ENCODE peak calls at places on chromosomes 16 and 17, in five cellular contexts. I, Z, G, K and O are unnamed samples.

GRCh38 chr16:4214215-4214621 is 27.7 kb downstream of the SRL start:
- DNase-seq in I (no peak), Z (no peak), G (no peak), K (peak), O (peak)

GRCh38 chr17:9371019-9371418 is 204.6 kb downstream of the STX8 start:
- DNase-seq in I (no peak), Z (no peak), G (no peak), K (peak), O (peak)

GRCh38 chr17:327296-327695 is 25.3 kb downstream of the RPH3AL start:
- DNase-seq in I (no peak), Z (no peak), G (no peak), K (no peak), O (no peak)

GRCh38 chr17:50447870-50448573 is 20.7 kb downstream of the CHAD start:
- DNase-seq in I (no peak), Z (no peak), G (no peak), K (no peak), O (no peak)

GRCh38 chr17:58189436-58190146 is 2.9 kb upstream of the EPX start:
- DNase-seq in I (no peak), Z (no peak), G (no peak), K (peak), O (peak)

GRCh38 chr17:75720656-75721462 is at the start of gene ITGB4:
- DNase-seq in I (no peak), Z (peak), G (peak), K (no peak), O (peak)

GRCh38 chr17:36641877-36642845 is 40.8 kb downstream of the MRM1 start:
- DNase-seq in I (no peak), Z (no peak), G (no peak), K (no peak), O (peak)

GRCh38 chr17:8724451-8724850 is 20.2 kb downstream of the CCDC42 start:
- DNase-seq in I (no peak), Z (no peak), G (no peak), K (no peak), O (no peak)

GRCh38 chr16:24624102-24624501 is 84.7 kb downstream of the RBBP6 start:
- DNase-seq in I (no peak), Z (no peak), G (no peak), K (no peak), O (no peak)

GRCh38 chr17:68612228-68612922 is 11.2 kb upstream of the FAM20A start:
- DNase-seq in I (no peak), Z (no peak), G (no peak), K (no peak), O (no peak)

GRCh38 chr17:72455562-72455961 is 334.7 kb downstream of the SOX9 start:
- DNase-seq in I (no peak), Z (no peak), G (no peak), K (no peak), O (no peak)

GRCh38 chr17:77110006-77110374 is 30.8 kb upstream of the SEC14L1 start:
- DNase-seq in I (no peak), Z (peak), G (peak), K (peak), O (peak)

GRCh38 chr17:40522961-40523310 is 21.5 kb upstream of the TNS4 start:
- DNase-seq in I (no peak), Z (no peak), G (no peak), K (no peak), O (peak)

GRCh38 chr16:23280483-23280967 is 21.6 kb upstream of the SCNN1B start:
- DNase-seq in I (no peak), Z (no peak), G (no peak), K (peak), O (no peak)

GRCh38 chr17:75088902-75089417 is 1.2 kb downstream of the SLC16A5 start:
- DNase-seq in I (no peak), Z (no peak), G (no peak), K (peak), O (peak)

GRCh38 chr17:19979917-19980770 is 2.5 kb upstream of the AKAP10 start:
- DNase-seq in I (no peak), Z (no peak), G (no peak), K (no peak), O (peak)

GRCh38 chr17:951388-952132 is 28.0 kb downstream of the NXN start:
- DNase-seq in I (no peak), Z (no peak), G (peak), K (peak), O (peak)

GRCh38 chr17:63837480-63837879 is 5.0 kb downstream of the SMARCD2 start:
- DNase-seq in I (no peak), Z (no peak), G (no peak), K (no peak), O (no peak)

GRCh38 chr17:3213587-3213986 is 6.1 kb downstream of the OR1A1 start:
- DNase-seq in I (no peak), Z (no peak), G (no peak), K (no peak), O (no peak)

GRCh38 chr16:49899991-49900690 is 44.2 kb upstream of the ZNF423 start:
- DNase-seq in I (no peak), Z (no peak), G (no peak), K (no peak), O (no peak)

GRCh38 chr16:75379911-75380847 is 53.1 kb downstream of the CFDP1 start:
- DNase-seq in I (no peak), Z (peak), G (no peak), K (no peak), O (no peak)

GRCh38 chr17:3691539-3692166 is 4.3 kb downstream of the P2RX5 start:
- DNase-seq in I (no peak), Z (peak), G (no peak), K (no peak), O (no peak)

GRCh38 chr17:11561281-11561680 is 37.0 kb upstream of the DNAH9 start:
- DNase-seq in I (no peak), Z (no peak), G (no peak), K (no peak), O (no peak)

GRCh38 chr16:81189100-81189664 is 49.3 kb upstream of the BCO1 start:
- DNase-seq in I (no peak), Z (no peak), G (no peak), K (no peak), O (peak)

GRCh38 chr17:1639549-1639948 is 6.0 kb downstream of the SCARF1 start:
- DNase-seq in I (no peak), Z (no peak), G (no peak), K (no peak), O (peak)

GRCh38 chr17:8994319-8994718 is 27.0 kb upstream of the NTN1 start:
- DNase-seq in I (no peak), Z (peak), G (no peak), K (peak), O (peak)

GRCh38 chr17:49438885-49439284 is 24.2 kb upstream of the PHB1 start:
- DNase-seq in I (no peak), Z (peak), G (no peak), K (no peak), O (no peak)

GRCh38 chr17:77214328-77214727 is 73.6 kb downstream of the SEC14L1 start:
- DNase-seq in I (no peak), Z (no peak), G (no peak), K (no peak), O (no peak)

GRCh38 chr17:21247859-21248258 is 5.4 kb downstream of the NATD1 start:
- DNase-seq in I (no peak), Z (no peak), G (no peak), K (no peak), O (no peak)

GRCh38 chr17:11925271-11926021 is 71.8 kb downstream of the ZNF18 start:
- DNase-seq in I (no peak), Z (no peak), G (no peak), K (no peak), O (no peak)

GRCh38 chr17:75228847-75229246 is 23.4 kb downstream of the NUP85 start:
- DNase-seq in I (no peak), Z (no peak), G (no peak), K (no peak), O (no peak)

GRCh38 chr17:51322390-51323029 is 62.2 kb downstream of the UTP18 start:
- DNase-seq in I (no peak), Z (peak), G (no peak), K (no peak), O (no peak)

GRCh38 chr16:74738134-74738541 is 36.5 kb downstream of the FA2H start:
- DNase-seq in I (no peak), Z (no peak), G (no peak), K (no peak), O (no peak)

GRCh38 chr16:63287411-63287810 is 1251.2 kb upstream of the CDH8 start:
- DNase-seq in I (no peak), Z (no peak), G (no peak), K (no peak), O (no peak)

GRCh38 chr17:969767-970387 is 9.7 kb downstream of the NXN start:
- DNase-seq in I (no peak), Z (no peak), G (no peak), K (no peak), O (no peak)

GRCh38 chr17:80443498-80443897 is 28.5 kb downstream of the ENDOV start:
- DNase-seq in I (no peak), Z (no peak), G (no peak), K (no peak), O (no peak)
- H3K4me3 ChIP-seq in I (no peak), Z (no peak), G (no peak), K (no peak), O (no peak)

GRCh38 chr17:82836823-82837357 is 2.9 kb downstream of the ZNF750 start:
- DNase-seq in I (no peak), Z (no peak), G (no peak), K (peak), O (no peak)

GRCh38 chr17:82839617-82840292 is at the start of gene ZNF750:
- DNase-seq in I (no peak), Z (no peak), G (peak), K (no peak), O (peak)

GRCh38 chr17:82837586-82838320 is 2.1 kb downstream of the ZNF750 start:
- DNase-seq in I (no peak), Z (no peak), G (no peak), K (no peak), O (peak)

GRCh38 chr17:82840431-82840831 is 609 bp upstream of the ZNF750 start:
- DNase-seq in I (no peak), Z (no peak), G (no peak), K (no peak), O (no peak)

DNA sequence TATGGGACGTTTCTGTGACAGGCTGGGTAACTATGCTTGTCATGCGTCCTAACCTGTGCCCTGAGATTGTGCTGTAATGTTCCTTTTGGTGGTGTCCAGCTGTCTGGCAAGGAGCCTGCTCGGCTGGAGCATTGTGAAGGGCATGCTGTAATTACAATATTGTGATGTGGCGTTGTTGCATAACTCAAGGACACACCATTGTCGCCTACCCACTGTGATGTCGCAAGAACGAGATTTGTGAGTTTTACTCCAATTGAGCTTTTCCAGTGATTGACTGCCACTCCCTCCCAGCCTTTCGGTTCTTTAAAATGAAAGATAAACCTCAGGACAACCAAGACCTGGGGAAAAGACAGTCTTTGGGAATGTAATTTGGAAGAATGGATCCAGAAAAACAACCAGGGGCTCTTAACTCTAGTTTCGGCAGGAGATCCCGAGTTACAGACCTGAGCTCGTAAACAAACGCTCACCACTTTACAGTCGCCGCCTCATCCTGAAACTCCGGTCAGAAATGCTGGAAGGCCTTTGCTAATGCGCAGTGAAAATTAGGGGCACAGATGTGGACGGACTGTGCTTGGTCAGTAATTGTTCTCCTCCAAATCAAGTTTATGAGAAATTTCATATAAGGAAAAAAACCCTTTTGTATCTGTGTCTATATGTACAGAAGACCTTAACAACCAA is 1.3 kb downstream of the ZNF750 start:
- DNase-seq in I (no peak), Z (no peak), G (peak), K (no peak), O (peak)
- H3K4me3 ChIP-seq in I (no peak), Z (no peak), G (peak), K (no peak), O (no peak)

DNA sequence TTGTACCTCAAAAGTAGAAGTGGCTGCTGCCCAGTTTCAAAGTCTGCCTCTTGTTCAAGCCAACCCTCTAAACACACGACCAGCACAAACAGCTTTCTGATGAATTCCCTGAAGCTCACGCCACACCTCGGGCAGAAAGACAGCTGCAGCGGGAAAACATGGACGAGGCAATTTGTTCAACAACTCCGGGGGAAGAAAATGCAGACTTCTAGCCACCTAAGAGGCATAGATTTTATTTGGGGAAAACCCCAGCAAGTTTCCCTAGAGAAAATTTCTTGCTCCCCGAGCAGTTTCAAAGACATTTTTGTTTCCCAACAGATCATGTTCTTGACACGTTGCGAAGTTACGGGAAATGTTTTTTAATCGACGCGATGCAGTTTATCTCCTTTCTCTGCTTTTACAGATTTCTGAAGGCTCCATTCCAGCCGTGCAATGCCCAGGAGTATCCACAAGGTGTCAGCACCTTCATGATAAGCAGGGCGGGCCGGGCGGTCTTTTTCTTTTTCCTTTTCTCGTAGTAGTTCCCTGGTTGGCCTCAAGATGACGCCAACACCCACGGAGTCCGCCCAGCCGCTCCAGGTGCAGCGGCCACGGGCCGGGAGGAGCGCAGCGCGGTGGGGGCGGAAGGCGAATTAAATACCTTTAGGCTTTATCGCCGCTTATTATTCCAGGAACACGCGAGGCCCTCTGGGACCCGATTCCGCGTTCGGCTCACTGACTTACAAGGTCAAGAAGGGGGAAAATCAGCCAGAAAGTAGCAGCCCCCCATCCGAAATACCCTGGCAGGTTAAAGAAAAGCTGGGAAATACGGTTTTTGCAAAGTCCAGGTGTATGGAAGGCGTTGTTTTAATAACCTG is 2.9 kb upstream of the FOXC2 start:
- DNase-seq in I (peak), Z (peak), G (peak), K (peak), O (peak)
- H3K4me3 ChIP-seq in I (peak), Z (peak), G (no peak), K (peak), O (no peak)

GRCh38 chr16:88967800-88968588 is 9.0 kb downstream of the CBFA2T3 start:
- DNase-seq in I (no peak), Z (peak), G (no peak), K (no peak), O (peak)

GRCh38 chr16:88966986-88967799 is 9.8 kb downstream of the CBFA2T3 start:
- DNase-seq in I (no peak), Z (peak), G (no peak), K (no peak), O (no peak)

GRCh38 chr16:88970095-88970494 is 6.9 kb downstream of the CBFA2T3 start:
- DNase-seq in I (no peak), Z (peak), G (no peak), K (no peak), O (no peak)

GRCh38 chr16:88969361-88969831 is 7.6 kb downstream of the CBFA2T3 start:
- DNase-seq in I (no peak), Z (peak), G (no peak), K (no peak), O (no peak)

DNA sequence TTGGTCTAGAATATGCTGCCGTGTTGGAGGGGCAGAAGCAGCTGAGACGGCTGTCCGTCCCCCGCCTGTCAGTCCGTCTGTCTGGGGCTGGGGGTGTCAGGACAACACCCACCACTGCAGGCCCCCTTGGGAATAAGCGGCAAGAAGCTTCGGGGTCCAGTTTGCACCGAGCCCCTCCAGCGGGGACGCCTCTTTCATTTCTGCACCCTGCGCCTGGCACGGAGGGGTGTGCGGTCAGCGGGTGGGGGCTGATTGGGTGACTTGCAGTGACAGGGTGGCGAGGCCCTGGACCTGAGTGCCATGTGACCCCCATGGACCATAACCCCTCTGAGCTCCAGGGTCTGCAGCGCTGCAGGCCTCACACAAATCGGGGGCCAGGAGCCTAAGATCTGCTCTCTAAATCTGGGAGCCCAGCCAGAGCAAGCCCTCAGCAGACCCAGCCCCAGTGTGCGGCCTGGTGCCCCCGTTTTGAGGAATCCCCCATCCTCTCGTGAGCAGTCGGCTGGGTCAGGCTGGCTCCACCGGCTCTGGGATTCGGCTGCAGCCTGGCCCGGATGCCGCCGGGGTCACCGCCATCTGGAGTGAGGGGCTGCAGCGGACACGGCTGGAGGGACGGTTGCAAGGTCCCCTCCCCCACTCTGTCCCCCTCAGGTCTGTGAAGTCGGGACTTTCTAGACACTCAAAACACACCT is 8.3 kb downstream of the CBFA2T3 start:
- DNase-seq in I (no peak), Z (peak), G (no peak), K (no peak), O (no peak)
- H3K4me3 ChIP-seq in I (no peak), Z (peak), G (no peak), K (no peak), O (no peak)

GRCh38 chr16:84667600-84668309 is 19.4 kb downstream of the KLHL36 start:
- DNase-seq in I (no peak), Z (no peak), G (no peak), K (no peak), O (no peak)
- H3K4me3 ChIP-seq in I (no peak), Z (no peak), G (no peak), K (no peak), O (no peak)

GRCh38 chr16:2032285-2033056 is 5.8 kb downstream of the NHERF2 start:
- DNase-seq in I (no peak), Z (no peak), G (no peak), K (no peak), O (no peak)
- H3K4me3 ChIP-seq in I (no peak), Z (no peak), G (no peak), K (no peak), O (no peak)

GRCh38 chr16:11799017-11799381 is 1.9 kb upstream of the ZC3H7A start:
- DNase-seq in I (no peak), Z (no peak), G (no peak), K (no peak), O (no peak)
- H3K4me3 ChIP-seq in I (no peak), Z (peak), G (no peak), K (peak), O (no peak)

GRCh38 chr17:17810374-17811248 is 26.2 kb downstream of the SREBF1 start:
- DNase-seq in I (no peak), Z (no peak), G (no peak), K (no peak), O (peak)
- H3K4me3 ChIP-seq in I (no peak), Z (no peak), G (no peak), K (no peak), O (no peak)